ENCODE peak calls at places on chromosomes 7 and 10, in seven cellular contexts. J is fibroblast of mammary gland; B is non-pigmented ciliary epithelial cell; M is NCI-H1436; K is RWPE2; E is stimulated activated CD4-positive, alpha-beta T cell treated with anti-CD3 and anti-CD28 coated beads, Interleukin-12 subunit alpha, Interleukin-12 subunit beta, amount 100 ng/mL, for 24 hours; Z is cerebellum. H is an unnamed sample.

GRCh38 chr7:40760997-40761396 is 626.2 kb downstream of the SUGCT start:
- DNase-seq in Z (no peak), J (no peak), B (no peak), K (no peak), E (no peak), M (no peak), H (no peak)

GRCh38 chr7:140218656-140219055 is 41.9 kb upstream of the KDM7A start:
- DNase-seq in M (no peak), E (no peak), B (no peak), J (no peak), K (no peak), Z (no peak), H (no peak)

GRCh38 chr7:92221766-92222165 is 23.9 kb downstream of the KRIT1 start:
- DNase-seq in K (no peak), Z (no peak), B (no peak), M (no peak), E (no peak), J (no peak), H (no peak)

GRCh38 chr7:41029072-41029492 is 673.8 kb downstream of the INHBA start:
- DNase-seq in M (no peak), J (peak), Z (no peak), B (peak), K (peak), E (no peak), H (peak)

GRCh38 chr7:803243-803635 is 29.0 kb upstream of the SUN1 start:
- DNase-seq in Z (no peak), B (no peak), E (no peak), K (no peak), J (no peak), M (no peak), H (no peak)

GRCh38 chr10:43671659-43672555 is 23.2 kb upstream of the ZNF32 start:
- DNase-seq in Z (peak), K (no peak), J (peak), B (no peak), E (peak), M (peak), H (no peak)

GRCh38 chr7:51290702-51291290 is 25.8 kb downstream of the COBL start:
- DNase-seq in B (no peak), M (no peak), K (no peak), Z (no peak), J (no peak), E (no peak), H (no peak)

GRCh38 chr7:112069879-112070321 is 136.3 kb downstream of the DOCK4 start:
- DNase-seq in J (peak), K (no peak), M (no peak), B (no peak), Z (no peak), E (no peak), H (no peak)

GRCh38 chr7:47710201-47710935 is 128.5 kb upstream of the TNS3 start:
- DNase-seq in B (no peak), K (no peak), Z (no peak), J (no peak), E (no peak), M (no peak), H (no peak)

GRCh38 chr10:87705339-87705738 is 45.7 kb downstream of the PAPSS2 start:
- DNase-seq in E (no peak), K (no peak), B (peak), J (peak), M (no peak), Z (no peak), H (peak)

GRCh38 chr10:93680414-93681047 is 21.9 kb downstream of the FRA10AC1 start:
- DNase-seq in E (no peak), M (peak), J (peak), K (no peak), Z (peak), B (peak), H (no peak)

GRCh38 chr7:47852330-47853245 is 95.7 kb downstream of the PKD1L1 start:
- DNase-seq in K (no peak), B (no peak), M (no peak), E (no peak), Z (no peak), J (peak), H (no peak)

GRCh38 chr10:123154943-123155505 is 822 bp downstream of the BUB3 start:
- DNase-seq in Z (no peak), B (no peak), M (peak), E (no peak), J (peak), K (no peak), H (no peak)

GRCh38 chr10:14556285-14556956 is 218.3 kb downstream of the FAM107B start:
- DNase-seq in K (no peak), M (no peak), E (no peak), B (no peak), J (no peak), Z (peak), H (no peak)

GRCh38 chr10:102267748-102268147 is 22.4 kb downstream of the GBF1 start:
- DNase-seq in Z (no peak), K (no peak), B (no peak), M (no peak), E (no peak), J (peak), H (no peak)

GRCh38 chr10:87771871-87772500 is 46.0 kb downstream of the ATAD1 start:
- DNase-seq in M (no peak), K (no peak), J (peak), E (no peak), Z (peak), B (no peak), H (no peak)

GRCh38 chr10:126839094-126839761 is 66.0 kb upstream of the DOCK1 start:
- DNase-seq in M (peak), K (no peak), B (no peak), Z (peak), E (no peak), J (no peak), H (no peak)

GRCh38 chr7:95446618-95447017 is 11.8 kb upstream of the PON2 start:
- DNase-seq in J (no peak), M (no peak), B (no peak), Z (no peak), K (no peak), E (no peak), H (no peak)

GRCh38 chr10:12195603-12196506 is at the start of the genes CDC123 and NUDT5:
- DNase-seq in J (peak), K (peak), M (peak), E (peak), B (peak), Z (peak), H (peak)

GRCh38 chr10:51878695-51879094 is 179.3 kb upstream of the CSTF2T start:
- DNase-seq in E (no peak), K (no peak), J (peak), B (no peak), Z (no peak), M (no peak), H (no peak)

GRCh38 chr7:129466796-129467195 is 32.6 kb downstream of the STRIP2 start:
- DNase-seq in B (no peak), J (no peak), K (no peak), M (no peak), E (no peak), Z (no peak), H (no peak)

GRCh38 chr7:36005876-36006275 is 147.2 kb upstream of the EEPD1 start:
- DNase-seq in E (no peak), J (no peak), Z (no peak), K (no peak), B (no peak), M (no peak), H (no peak)

GRCh38 chr10:110852897-110853296 is 18.8 kb upstream of the PDCD4 start:
- DNase-seq in E (no peak), K (no peak), B (no peak), J (no peak), M (no peak), Z (no peak), H (no peak)

GRCh38 chr10:56346845-56347415 is 14.1 kb downstream of the ZWINT start:
- DNase-seq in K (no peak), Z (no peak), B (no peak), E (no peak), M (no peak), J (no peak), H (peak)

GRCh38 chr10:13891542-13892431 is 305.0 kb downstream of the PRPF18 start:
- DNase-seq in E (peak), B (no peak), J (peak), M (no peak), Z (no peak), K (no peak), H (no peak)

GRCh38 chr7:141221007-141221612 is 147.2 kb downstream of the TMEM178B start:
- DNase-seq in B (no peak), Z (no peak), E (no peak), J (peak), M (no peak), K (no peak), H (no peak)

GRCh38 chr7:138958026-138958956 is 22.9 kb downstream of the KIAA1549 start:
- DNase-seq in E (no peak), B (no peak), M (no peak), K (no peak), Z (no peak), J (no peak), H (no peak)

GRCh38 chr7:27175005-27175625 is 995 bp upstream of the HOXA10 start:
- DNase-seq in M (no peak), E (no peak), Z (no peak), J (no peak), K (peak), B (no peak), H (peak)

GRCh38 chr7:104629393-104629792 is 301.0 kb downstream of the LHFPL3 start:
- DNase-seq in E (no peak), K (no peak), J (no peak), M (no peak), B (no peak), Z (no peak), H (no peak)

GRCh38 chr7:19213746-19214145 is 68.5 kb upstream of the FERD3L start:
- DNase-seq in B (no peak), Z (no peak), J (no peak), K (no peak), E (no peak), M (no peak), H (no peak)

GRCh38 chr7:38686888-38687287 is 55.7 kb upstream of the AMPH start:
- DNase-seq in E (no peak), J (peak), K (no peak), B (no peak), Z (no peak), M (no peak), H (no peak)

GRCh38 chr10:119444866-119445265 is 97.7 kb downstream of the RGS10 start:
- DNase-seq in B (no peak), K (no peak), E (no peak), J (no peak), M (no peak), Z (no peak), H (no peak)

GRCh38 chr7:131653418-131654248 is 97.2 kb upstream of the PODXL start:
- DNase-seq in B (no peak), Z (no peak), M (no peak), J (no peak), E (no peak), K (no peak), H (no peak)

GRCh38 chr10:115222039-115222438 is 128.9 kb downstream of the ATRNL1 start:
- DNase-seq in E (no peak), M (no peak), J (no peak), B (no peak), K (no peak), Z (no peak), H (no peak)

H was measured in BJ.